ENCODE peak calls at places on chromosomes 16 and 17, in five cellular contexts. X is brain microvascular endothelial cell, B is islet precursor cell, L is left ventricle myocardium superior, F is GM10248. A is an unnamed sample.

GRCh38 chr16:72172105-72173034 is at the start of gene PMFBP1:
- DNase-seq in X (peak; percentile 99), F (peak; percentile 63), L (no peak), B (peak; percentile 60), A (no peak)

GRCh38 chr17:15263206-15263579 is 1.9 kb downstream of the PMP22 start:
- DNase-seq in B (peak; percentile 97), L (peak; percentile 92), X (no peak), F (no peak), A (peak; percentile 94)

GRCh38 chr16:19919142-19919541 is 34.5 kb upstream of the GPRC5B start:
- DNase-seq in L (no peak), F (no peak), B (peak; percentile 20), X (no peak), A (no peak)

GRCh38 chr17:57887161-57887560 is 37.3 kb upstream of the MRPS23 start:
- DNase-seq in F (no peak), B (no peak), L (no peak), X (no peak), A (no peak)

GRCh38 chr16:71439531-71439930 is 2.3 kb downstream of the TLE7 start:
- DNase-seq in B (no peak), F (no peak), X (no peak), L (no peak), A (no peak)

GRCh38 chr17:41992576-41992975 is 24.7 kb downstream of the DNAJC7 start:
- DNase-seq in L (no peak), F (no peak), B (no peak), X (no peak), A (no peak)

GRCh38 chr17:77723071-77723908 is 235.2 kb upstream of the TNRC6C start:
- DNase-seq in B (peak; percentile 51), F (no peak), X (no peak), L (peak; percentile 61), A (no peak)

GRCh38 chr16:81638286-81638945 is 140.7 kb upstream of the PLCG2 start:
- DNase-seq in F (no peak), X (no peak), B (peak; percentile 70), L (no peak), A (no peak)

GRCh38 chr17:54967621-54968258 is 714 bp downstream of the COX11 start:
- DNase-seq in L (no peak), B (no peak), X (peak; percentile 11), F (peak; percentile 46), A (no peak)

GRCh38 chr17:42937712-42938596 is 26.3 kb downstream of the AARSD1 start:
- DNase-seq in L (no peak), X (peak; percentile 56), F (peak; percentile 56), B (peak; percentile 88), A (no peak)

GRCh38 chr16:17301184-17301583 is 169.6 kb downstream of the XYLT1 start:
- DNase-seq in F (no peak), B (no peak), L (no peak), X (no peak), A (no peak)

GRCh38 chr17:6894206-6894528 is 62.6 kb upstream of the TEKT1 start:
- DNase-seq in X (no peak), F (peak; percentile 45), L (no peak), B (peak; percentile 74), A (no peak)

GRCh38 chr16:10511829-10512228 is 68.6 kb downstream of the EMP2 start:
- DNase-seq in B (no peak), F (no peak), X (no peak), L (no peak), A (no peak)

GRCh38 chr16:1019934-1020305 is 38.4 kb downstream of the SOX8 start:
- DNase-seq in X (no peak), B (no peak), F (no peak), L (no peak), A (no peak)

GRCh38 chr17:721540-721937 is 6.9 kb upstream of the VPS53 start:
- DNase-seq in X (no peak), L (no peak), F (no peak), B (no peak), A (no peak)

GRCh38 chr17:58193641-58194259 is 1.2 kb downstream of the EPX start:
- DNase-seq in B (peak; percentile 50), X (no peak), L (no peak), F (no peak), A (no peak)

GRCh38 chr17:58889928-58890327 is 134.3 kb downstream of the PPM1E start:
- DNase-seq in L (no peak), F (no peak), B (no peak), X (no peak), A (no peak)

GRCh38 chr17:8041980-8042379 is 3.1 kb downstream of the ALOX15B start:
- DNase-seq in X (no peak), B (peak; percentile 48), L (no peak), F (no peak), A (no peak)

GRCh38 chr17:72104863-72105234 is 16.0 kb upstream of the SOX9 start:
- DNase-seq in F (no peak), B (no peak), X (no peak), L (no peak), A (no peak)

GRCh38 chr16:16004314-16004749 is 54.9 kb downstream of the ABCC1 start:
- DNase-seq in L (no peak), F (no peak), B (no peak), X (peak; percentile 75), A (no peak)

GRCh38 chr17:43958953-43959352 is 5.2 kb upstream of the PYY start:
- DNase-seq in X (no peak), F (no peak), L (no peak), B (no peak), A (no peak)

GRCh38 chr16:47386201-47386718 is 74.6 kb downstream of the ITFG1 start:
- DNase-seq in F (no peak), L (no peak), B (peak; percentile 64), X (no peak), A (no peak)

GRCh38 chr17:73434154-73434553 is 122.4 kb upstream of the CDC42EP4 start:
- DNase-seq in F (no peak), L (peak; percentile 18), X (no peak), B (no peak), A (no peak)

GRCh38 chr17:31916496-31917064 is 15.1 kb upstream of the UTP6 start:
- DNase-seq in F (no peak), L (no peak), X (no peak), B (peak; percentile 51), A (no peak)

GRCh38 chr17:52255347-52255746 is 96.8 kb upstream of the CA10 start:
- DNase-seq in B (no peak), X (no peak), L (no peak), F (no peak), A (no peak)